ENCODE peak calls at places on chromosomes 6 and 20, in ten cellular contexts. One of them, this sample, is unnamed.

GRCh38 chr6:136520520-136520919 is 29.7 kb downstream of the MAP7 start:
- DNase-seq in GM18507: no peak
- DNase-seq in RWPE2: no peak
- DNase-seq in A172: no peak
- DNase-seq in activated naive CD4-positive, alpha-beta T cell treated with anti-CD3 and anti-CD28 coated beads for 36 hours: no peak
- DNase-seq in effector memory CD8-positive, alpha-beta T cell: no peak
- DNase-seq in SJSA1: no peak
- DNase-seq in omental fat pad: no peak
- DNase-seq in NCI-H1694 treated with DMSO at 0.1 percent for 48 hours: no peak
- DNase-seq in gastrocnemius medialis: no peak
- DNase-seq in this sample: no peak

GRCh38 chr6:143390278-143390677 is 60.2 kb downstream of the ADAT2 start:
- DNase-seq in omental fat pad: no peak
- DNase-seq in activated naive CD4-positive, alpha-beta T cell treated with anti-CD3 and anti-CD28 coated beads for 36 hours: no peak
- DNase-seq in RWPE2: no peak
- DNase-seq in NCI-H1694 treated with DMSO at 0.1 percent for 48 hours: no peak
- DNase-seq in GM18507: no peak
- DNase-seq in A172: no peak
- DNase-seq in effector memory CD8-positive, alpha-beta T cell: no peak
- DNase-seq in SJSA1: no peak
- DNase-seq in gastrocnemius medialis: no peak
- DNase-seq in this sample: no peak

GRCh38 chr6:130513770-130514169 is 148.0 kb downstream of the TMEM200A start:
- DNase-seq in NCI-H1694 treated with DMSO at 0.1 percent for 48 hours: no peak
- DNase-seq in SJSA1: peak
- DNase-seq in effector memory CD8-positive, alpha-beta T cell: peak
- DNase-seq in A172: peak
- DNase-seq in gastrocnemius medialis: no peak
- DNase-seq in omental fat pad: no peak
- DNase-seq in GM18507: no peak
- DNase-seq in activated naive CD4-positive, alpha-beta T cell treated with anti-CD3 and anti-CD28 coated beads for 36 hours: peak
- DNase-seq in RWPE2: no peak
- DNase-seq in this sample: peak

GRCh38 chr6:169648617-169649016 is 53.2 kb downstream of the WDR27 start:
- DNase-seq in GM18507: no peak
- DNase-seq in A172: no peak
- DNase-seq in omental fat pad: no peak
- DNase-seq in effector memory CD8-positive, alpha-beta T cell: no peak
- DNase-seq in NCI-H1694 treated with DMSO at 0.1 percent for 48 hours: no peak
- DNase-seq in RWPE2: no peak
- DNase-seq in activated naive CD4-positive, alpha-beta T cell treated with anti-CD3 and anti-CD28 coated beads for 36 hours: no peak
- DNase-seq in SJSA1: no peak
- DNase-seq in gastrocnemius medialis: no peak
- DNase-seq in this sample: no peak

GRCh38 chr6:169048806-169049205 is 204.8 kb downstream of the THBS2 start:
- DNase-seq in A172: no peak
- DNase-seq in NCI-H1694 treated with DMSO at 0.1 percent for 48 hours: no peak
- DNase-seq in gastrocnemius medialis: no peak
- DNase-seq in SJSA1: no peak
- DNase-seq in omental fat pad: no peak
- DNase-seq in effector memory CD8-positive, alpha-beta T cell: no peak
- DNase-seq in activated naive CD4-positive, alpha-beta T cell treated with anti-CD3 and anti-CD28 coated beads for 36 hours: no peak
- DNase-seq in GM18507: no peak
- DNase-seq in RWPE2: no peak
- DNase-seq in this sample: no peak

GRCh38 chr6:42007753-42008528 is 42.4 kb upstream of the TAF8 start:
- DNase-seq in gastrocnemius medialis: no peak
- DNase-seq in NCI-H1694 treated with DMSO at 0.1 percent for 48 hours: no peak
- DNase-seq in activated naive CD4-positive, alpha-beta T cell treated with anti-CD3 and anti-CD28 coated beads for 36 hours: peak
- DNase-seq in omental fat pad: no peak
- DNase-seq in effector memory CD8-positive, alpha-beta T cell: peak
- DNase-seq in RWPE2: no peak
- DNase-seq in GM18507: no peak
- DNase-seq in SJSA1: no peak
- DNase-seq in A172: no peak
- DNase-seq in this sample: no peak

GRCh38 chr6:44309092-44309491 is 4.1 kb downstream of the AARS2 start:
- DNase-seq in effector memory CD8-positive, alpha-beta T cell: no peak
- DNase-seq in gastrocnemius medialis: no peak
- DNase-seq in GM18507: no peak
- DNase-seq in activated naive CD4-positive, alpha-beta T cell treated with anti-CD3 and anti-CD28 coated beads for 36 hours: no peak
- DNase-seq in A172: peak
- DNase-seq in RWPE2: no peak
- DNase-seq in SJSA1: no peak
- DNase-seq in omental fat pad: no peak
- DNase-seq in NCI-H1694 treated with DMSO at 0.1 percent for 48 hours: no peak
- DNase-seq in this sample: peak

GRCh38 chr20:17810847-17811604 is 111.3 kb downstream of the BANF2 start:
- DNase-seq in RWPE2: no peak
- DNase-seq in A172: no peak
- DNase-seq in activated naive CD4-positive, alpha-beta T cell treated with anti-CD3 and anti-CD28 coated beads for 36 hours: no peak
- DNase-seq in gastrocnemius medialis: no peak
- DNase-seq in GM18507: no peak
- DNase-seq in omental fat pad: no peak
- DNase-seq in NCI-H1694 treated with DMSO at 0.1 percent for 48 hours: no peak
- DNase-seq in SJSA1: no peak
- DNase-seq in effector memory CD8-positive, alpha-beta T cell: no peak
- DNase-seq in this sample: no peak

GRCh38 chr6:139839506-139840156 is 465.2 kb upstream of the CITED2 start:
- DNase-seq in GM18507: no peak
- DNase-seq in SJSA1: no peak
- DNase-seq in omental fat pad: no peak
- DNase-seq in activated naive CD4-positive, alpha-beta T cell treated with anti-CD3 and anti-CD28 coated beads for 36 hours: no peak
- DNase-seq in NCI-H1694 treated with DMSO at 0.1 percent for 48 hours: no peak
- DNase-seq in RWPE2: no peak
- DNase-seq in A172: no peak
- DNase-seq in effector memory CD8-positive, alpha-beta T cell: no peak
- DNase-seq in gastrocnemius medialis: peak
- DNase-seq in this sample: peak

GRCh38 chr6:159107451-159108260 is 61.5 kb upstream of the FNDC1 start:
- DNase-seq in NCI-H1694 treated with DMSO at 0.1 percent for 48 hours: no peak
- DNase-seq in GM18507: no peak
- DNase-seq in gastrocnemius medialis: no peak
- DNase-seq in RWPE2: no peak
- DNase-seq in effector memory CD8-positive, alpha-beta T cell: peak
- DNase-seq in A172: no peak
- DNase-seq in activated naive CD4-positive, alpha-beta T cell treated with anti-CD3 and anti-CD28 coated beads for 36 hours: peak
- DNase-seq in SJSA1: no peak
- DNase-seq in omental fat pad: no peak
- DNase-seq in this sample: no peak

GRCh38 chr6:107871981-107872380 is 47.9 kb upstream of the SCML4 start:
- DNase-seq in omental fat pad: no peak
- DNase-seq in RWPE2: no peak
- DNase-seq in SJSA1: no peak
- DNase-seq in gastrocnemius medialis: no peak
- DNase-seq in activated naive CD4-positive, alpha-beta T cell treated with anti-CD3 and anti-CD28 coated beads for 36 hours: no peak
- DNase-seq in GM18507: no peak
- DNase-seq in effector memory CD8-positive, alpha-beta T cell: no peak
- DNase-seq in A172: no peak
- DNase-seq in NCI-H1694 treated with DMSO at 0.1 percent for 48 hours: no peak
- DNase-seq in this sample: no peak

GRCh38 chr6:2563635-2564034 is 187.1 kb downstream of the MYLK4 start:
- DNase-seq in A172: no peak
- DNase-seq in NCI-H1694 treated with DMSO at 0.1 percent for 48 hours: no peak
- DNase-seq in activated naive CD4-positive, alpha-beta T cell treated with anti-CD3 and anti-CD28 coated beads for 36 hours: peak
- DNase-seq in omental fat pad: no peak
- DNase-seq in SJSA1: no peak
- DNase-seq in gastrocnemius medialis: no peak
- DNase-seq in RWPE2: no peak
- DNase-seq in effector memory CD8-positive, alpha-beta T cell: no peak
- DNase-seq in GM18507: peak
- DNase-seq in this sample: peak

GRCh38 chr6:160795716-160796115 is 93.7 kb downstream of the PLG start:
- DNase-seq in RWPE2: no peak
- DNase-seq in gastrocnemius medialis: no peak
- DNase-seq in NCI-H1694 treated with DMSO at 0.1 percent for 48 hours: no peak
- DNase-seq in SJSA1: no peak
- DNase-seq in activated naive CD4-positive, alpha-beta T cell treated with anti-CD3 and anti-CD28 coated beads for 36 hours: no peak
- DNase-seq in A172: peak
- DNase-seq in omental fat pad: no peak
- DNase-seq in effector memory CD8-positive, alpha-beta T cell: no peak
- DNase-seq in GM18507: no peak
- DNase-seq in this sample: no peak

GRCh38 chr20:23235173-23236027 is 115.2 kb upstream of the NXT1 start:
- DNase-seq in A172: no peak
- DNase-seq in omental fat pad: no peak
- DNase-seq in activated naive CD4-positive, alpha-beta T cell treated with anti-CD3 and anti-CD28 coated beads for 36 hours: peak
- DNase-seq in NCI-H1694 treated with DMSO at 0.1 percent for 48 hours: peak
- DNase-seq in GM18507: no peak
- DNase-seq in effector memory CD8-positive, alpha-beta T cell: no peak
- DNase-seq in SJSA1: no peak
- DNase-seq in gastrocnemius medialis: peak
- DNase-seq in RWPE2: no peak
- DNase-seq in this sample: peak

This sample was measured in HT1080.